ENCODE peak calls at places on chromosomes 6 and 20, in ten cellular contexts. A is uterus, R is esophagus muscularis mucosa, U is erythroblast, T is testis, D is transverse colon, G is adrenal gland, S is tibial nerve, C is heart left ventricle, K is A549. O is an unnamed sample.

GRCh38 chr20:32472581-32473207 is 112.4 kb downstream of the NOL4L start:
- DNase-seq in S (no peak), T (no peak), A (no peak), D (no peak), C (peak), K (no peak), G (no peak), U (no peak), R (no peak), O (no peak)

GRCh38 chr20:33812673-33813462 is 1.7 kb downstream of the CHMP4B start:
- DNase-seq in K (no peak), T (no peak), U (peak), G (no peak), R (no peak), S (no peak), D (no peak), A (no peak), C (no peak), O (no peak)

GRCh38 chr20:10708342-10709185 is 34.8 kb upstream of the JAG1 start:
- DNase-seq in C (no peak), R (no peak), G (no peak), S (no peak), D (no peak), K (peak), A (no peak), U (no peak), T (no peak), O (peak)

GRCh38 chr20:33670715-33671499 is 3.3 kb downstream of the NECAB3 start:
- DNase-seq in G (no peak), T (no peak), D (no peak), S (no peak), R (no peak), K (no peak), U (no peak), A (no peak), C (no peak), O (no peak)

GRCh38 chr6:118724211-118724610 is 72.8 kb upstream of the CEP85L start:
- DNase-seq in G (no peak), T (no peak), R (no peak), U (no peak), S (no peak), A (no peak), K (no peak), C (no peak), D (no peak), O (no peak)

GRCh38 chr20:56859751-56860366 is 230.8 kb downstream of the TFAP2C start:
- DNase-seq in G (no peak), T (no peak), R (no peak), D (no peak), C (no peak), S (no peak), K (no peak), A (peak), U (no peak), O (no peak)

GRCh38 chr6:130760006-130760405 is 67.2 kb upstream of the SMLR1 start:
- DNase-seq in D (no peak), U (no peak), C (no peak), A (no peak), K (peak), T (peak), S (no peak), G (no peak), R (no peak), O (no peak)

GRCh38 chr6:74451953-74452352 is 753.9 kb downstream of the COL12A1 start:
- DNase-seq in A (no peak), S (no peak), T (no peak), G (no peak), C (no peak), K (no peak), R (no peak), U (no peak), D (no peak), O (no peak)

GRCh38 chr20:3677733-3678132 is 4.1 kb downstream of the ADAM33 start:
- DNase-seq in A (peak), T (peak), U (no peak), C (peak), K (no peak), S (no peak), R (no peak), G (no peak), D (peak), O (no peak)

GRCh38 chr6:154974485-154975149 is 20.5 kb upstream of the TIAM2 start:
- DNase-seq in A (no peak), D (no peak), C (no peak), R (no peak), S (no peak), T (no peak), U (no peak), K (no peak), G (no peak), O (no peak)

GRCh38 chr6:7292856-7293255 is 20.1 kb downstream of the SSR1 start:
- DNase-seq in K (no peak), D (no peak), S (no peak), U (no peak), T (no peak), G (no peak), C (no peak), A (no peak), R (no peak), O (no peak)

GRCh38 chr20:15060265-15061060 is 723.1 kb upstream of the FLRT3 start:
- DNase-seq in G (no peak), A (no peak), D (no peak), R (no peak), C (no peak), S (no peak), U (no peak), T (no peak), K (no peak), O (no peak)

DNA sequence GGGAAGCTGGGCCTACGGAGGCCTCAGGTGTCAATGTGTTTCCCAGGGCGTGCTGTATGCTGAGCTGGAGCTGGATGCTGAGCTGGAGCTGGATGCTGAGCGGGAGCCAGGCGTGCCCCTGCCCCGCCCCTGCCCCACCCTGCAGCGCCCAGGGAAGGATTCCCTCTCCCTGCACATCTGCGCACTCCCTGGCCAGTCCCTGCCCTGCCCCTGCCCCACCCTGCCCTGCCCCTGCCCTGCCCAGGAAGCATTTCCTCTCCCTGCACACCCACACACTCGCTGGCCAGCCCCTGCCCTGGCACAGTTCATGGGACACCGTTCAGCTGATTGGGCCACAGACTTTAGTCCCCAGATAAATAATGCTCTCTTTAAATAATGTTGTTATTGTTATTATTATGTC is 196.9 kb downstream of the SMOC2 start:
- DNase-seq in G (no peak), C (no peak), S (no peak), T (no peak), K (peak), R (no peak), A (no peak), U (no peak), D (peak), O (no peak)
- TF ChIP-seq POLR2A in G (no peak), C (no peak), S (no peak), T (no peak), K (no peak), R (no peak), A (no peak), U (no peak), D (no peak), O (no peak)

DNA sequence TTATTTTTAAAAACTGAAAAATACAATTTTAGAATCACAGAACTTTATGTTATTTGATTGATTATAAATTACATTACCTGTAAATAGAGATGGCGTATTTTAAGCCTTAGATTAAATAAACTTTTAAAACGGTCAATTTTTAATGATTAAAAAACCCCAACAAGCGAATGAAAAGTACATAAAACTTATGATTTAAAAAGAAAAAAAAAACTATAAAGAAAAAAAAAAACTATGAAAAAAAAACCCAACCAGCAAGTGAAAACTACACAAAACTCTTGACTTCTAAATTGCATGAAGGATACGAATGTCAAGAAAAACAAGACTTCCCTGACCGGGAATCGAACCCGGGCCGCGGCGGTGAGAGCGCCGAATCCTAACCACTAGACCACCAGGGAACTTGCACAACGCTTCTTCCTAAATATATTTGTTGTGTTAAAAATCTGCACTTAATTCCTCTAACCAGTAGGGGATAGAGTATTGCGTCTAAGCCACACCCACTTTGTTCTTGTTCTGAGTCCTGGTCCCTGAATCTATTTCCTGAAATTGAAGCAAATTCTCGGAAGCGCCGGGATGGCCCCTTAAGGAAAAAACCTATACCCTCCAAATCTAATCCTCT is 10.7 kb upstream of the NCOA7 start:
- DNase-seq in D (peak), G (peak), S (peak), R (peak), C (peak), A (peak), K (peak), U (peak), T (peak), O (peak)
- TF ChIP-seq POLR2A in D (no peak), G (peak), S (no peak), R (no peak), C (no peak), A (no peak), K (no peak), U (no peak), T (no peak), O (no peak)

DNA sequence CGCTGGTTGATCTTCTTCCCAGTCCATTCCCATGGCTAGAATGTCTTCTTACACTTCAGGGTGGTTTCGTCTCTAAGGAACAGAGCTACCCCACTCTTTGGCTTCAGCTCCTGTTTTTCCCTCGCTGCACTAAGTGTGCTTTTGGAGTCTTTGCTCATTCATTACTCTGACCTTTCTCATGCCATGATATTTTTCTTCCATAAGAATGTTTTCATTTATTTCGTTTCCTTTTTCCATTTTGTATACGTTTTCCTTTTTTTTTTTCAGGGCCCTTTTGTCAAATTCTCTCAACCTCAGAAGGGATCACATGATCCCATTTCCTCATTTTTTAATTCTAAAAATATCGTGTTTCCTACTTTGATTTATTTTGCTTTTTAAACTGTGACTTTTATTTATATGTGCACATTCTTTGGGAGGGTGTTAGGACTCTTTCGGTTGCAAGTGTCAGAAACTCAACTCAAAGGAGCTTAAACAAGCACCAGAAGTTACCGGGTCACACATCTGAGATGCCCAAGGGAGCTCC is 40.5 kb downstream of the GCNT2 start:
- DNase-seq in K (no peak), A (no peak), T (no peak), D (no peak), R (no peak), S (no peak), G (no peak), U (no peak), C (no peak), O (no peak)
- TF ChIP-seq POLR2A in K (no peak), A (no peak), T (no peak), D (no peak), R (no peak), S (no peak), G (no peak), U (no peak), C (no peak), O (no peak)

DNA sequence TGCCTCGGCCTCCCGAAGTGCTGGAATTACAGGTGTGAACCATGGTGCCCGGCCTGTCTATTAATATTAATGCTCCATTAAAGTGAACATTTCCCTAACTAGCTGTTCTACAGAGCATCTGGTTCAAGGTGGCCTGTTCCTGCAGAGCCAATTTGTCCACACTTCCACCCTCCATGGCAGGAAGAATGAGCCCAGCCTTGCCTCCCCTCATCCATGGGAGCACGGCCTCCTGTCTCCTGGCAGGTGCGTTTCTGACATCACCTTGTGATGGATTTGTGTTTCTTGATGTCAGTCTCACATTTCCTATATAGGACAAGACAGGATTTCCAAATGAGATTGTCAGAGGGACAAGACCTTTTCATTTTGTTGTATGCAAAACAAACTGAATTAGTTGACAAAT is 105.7 kb upstream of the FRMD1 start:
- DNase-seq in T (no peak), G (no peak), K (no peak), S (no peak), U (no peak), A (peak), C (no peak), D (no peak), R (no peak), O (no peak)
- TF ChIP-seq POLR2A in T (no peak), G (no peak), K (no peak), S (no peak), U (no peak), A (no peak), C (no peak), D (no peak), R (no peak), O (no peak)

GRCh38 chr20:20206788-20207187 is 154.5 kb downstream of the CFAP61 start:
- DNase-seq in U (no peak), T (no peak), K (no peak), R (no peak), D (no peak), A (no peak), C (no peak), G (no peak), S (no peak), O (no peak)
- TF ChIP-seq POLR2A in U (no peak), T (no peak), K (no peak), R (no peak), D (no peak), A (no peak), C (no peak), G (no peak), S (no peak), O (no peak)

DNA sequence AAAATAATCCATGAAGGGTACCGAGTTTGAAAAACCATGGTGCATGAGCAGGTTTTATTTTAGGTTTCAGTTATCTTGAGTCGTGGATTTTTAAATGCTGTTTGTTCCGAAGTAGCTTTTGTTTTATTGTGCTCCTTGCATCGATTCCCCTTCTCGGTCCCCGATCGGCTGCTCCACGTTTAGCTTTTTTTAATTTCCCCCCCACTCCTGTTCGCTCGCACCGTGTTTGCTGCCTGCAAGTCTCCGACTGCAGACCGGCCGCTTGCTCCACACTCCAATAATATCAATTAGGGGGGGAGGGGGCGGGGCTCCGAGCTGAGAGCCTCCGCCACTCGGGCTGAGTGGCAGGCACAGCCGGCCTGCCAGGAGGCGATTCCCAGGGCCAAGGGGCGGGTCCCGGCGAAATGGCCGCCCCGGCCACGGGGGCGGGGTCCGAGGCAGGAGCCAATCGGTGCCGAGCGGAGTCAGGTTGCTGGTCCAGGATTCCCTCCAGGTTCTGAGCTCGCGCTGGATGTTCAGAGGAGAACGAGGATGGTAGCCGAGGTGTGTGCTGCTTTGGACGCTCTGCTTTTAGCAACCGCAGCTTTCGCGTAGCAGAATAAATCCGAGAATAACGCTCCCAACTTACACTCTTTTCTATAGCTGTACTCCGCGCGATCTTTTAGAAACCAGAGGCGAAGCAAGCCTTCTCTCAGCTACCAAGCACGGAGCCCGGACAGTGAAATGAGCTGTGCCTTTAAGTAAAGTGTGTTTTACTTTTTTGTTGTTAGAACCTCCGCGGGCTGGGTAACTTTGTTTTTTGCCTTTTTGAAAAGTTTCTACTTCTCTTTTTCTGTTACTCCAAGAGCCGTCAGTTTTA is at the start of gene EPHA7:
- DNase-seq in U (peak), G (peak), R (peak), A (peak), S (peak), T (peak), C (peak), K (peak), D (peak), O (no peak)
- TF ChIP-seq POLR2A in U (no peak), G (peak), R (peak), A (peak), S (peak), T (no peak), C (peak), K (peak), D (peak), O (no peak)

DNA sequence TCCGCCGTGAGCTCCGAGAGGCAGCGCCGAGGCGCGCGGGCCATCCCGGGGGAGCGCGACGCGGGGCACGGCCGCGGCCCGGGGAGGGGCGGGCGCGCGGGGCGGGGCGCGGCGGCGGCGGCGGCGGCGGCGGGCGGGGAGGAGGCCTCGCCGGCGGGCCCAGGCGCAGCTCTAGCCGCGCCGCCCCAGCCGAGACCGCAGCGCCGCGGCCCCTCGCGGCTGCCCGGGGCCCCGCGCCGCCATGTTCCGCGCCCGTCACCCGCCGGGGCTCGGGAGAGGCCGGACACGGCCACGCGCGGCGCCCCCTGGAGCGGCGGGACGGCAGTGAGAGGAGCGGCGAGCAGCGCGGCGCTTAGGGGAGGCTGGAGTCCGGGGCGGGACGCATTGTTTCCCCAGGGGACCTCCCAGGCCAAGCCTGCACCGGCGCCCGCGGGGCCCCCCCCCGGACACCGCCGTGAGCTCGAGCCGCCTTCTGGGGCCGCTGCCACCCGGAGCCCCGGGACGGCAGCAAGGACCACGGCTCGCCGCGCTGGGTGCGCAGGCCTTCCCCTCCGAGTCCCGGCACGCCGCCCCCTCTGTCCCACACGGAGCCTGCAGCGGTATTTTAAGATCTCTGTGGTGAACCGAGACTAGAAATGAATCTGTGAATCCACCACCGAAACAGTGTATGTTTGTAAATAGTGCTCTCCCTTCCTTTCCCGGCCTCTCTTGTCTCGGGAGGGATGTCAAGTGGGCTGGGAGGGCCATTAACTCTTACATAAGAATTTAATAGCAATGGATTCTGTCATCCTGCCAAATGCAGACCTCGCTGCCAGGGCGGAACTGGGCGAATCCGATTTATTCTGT is at the start of gene KIF13A:
- DNase-seq in A (peak), K (peak), S (peak), T (peak), G (peak), C (peak), D (peak), U (peak), R (peak), O (peak)
- TF ChIP-seq POLR2A in A (peak), K (no peak), S (no peak), T (no peak), G (peak), C (no peak), D (peak), U (peak), R (no peak), O (peak)

O was measured in H54.